ENCODE peak calls at places on chromosomes 4 and X, in ten cellular contexts. One of them, this sample, is unnamed.

GRCh38 chr4:184156169-184156568 is 61.5 kb downstream of the ENPP6 start:
- DNase-seq in 8988T: no peak
- DNase-seq in aorta: no peak
- DNase-seq in heart right ventricle: no peak
- DNase-seq in stimulated activated CD8-positive, alpha-beta memory T cell treated with anti-CD3 and anti-CD28 coated beads, Interleukin-4, amount 100 ng/mL, for 48 hours: no peak
- DNase-seq in ELR: no peak
- DNase-seq in iris pigment epithelial cell: no peak
- DNase-seq in activated T-cell treated with anti-CD3 and anti-CD28 coated beads, Interleukin-2, amount 50 U/mL, for 1 hour: no peak
- DNase-seq in HTR-8/SVneo: no peak
- DNase-seq in CD4-positive, alpha-beta T cell: no peak
- DNase-seq in this sample: no peak

GRCh38 chr4:28106155-28106554 is 1245.5 kb downstream of the STIM2 start:
- DNase-seq in stimulated activated CD8-positive, alpha-beta memory T cell treated with anti-CD3 and anti-CD28 coated beads, Interleukin-4, amount 100 ng/mL, for 48 hours: no peak
- DNase-seq in activated T-cell treated with anti-CD3 and anti-CD28 coated beads, Interleukin-2, amount 50 U/mL, for 1 hour: no peak
- DNase-seq in CD4-positive, alpha-beta T cell: no peak
- DNase-seq in ELR: no peak
- DNase-seq in HTR-8/SVneo: no peak
- DNase-seq in aorta: no peak
- DNase-seq in iris pigment epithelial cell: no peak
- DNase-seq in heart right ventricle: no peak
- DNase-seq in 8988T: no peak
- DNase-seq in this sample: no peak

GRCh38 chrX:136639506-136640176 is 8.3 kb upstream of the CD40LG start:
- DNase-seq in iris pigment epithelial cell: peak; percentile 4
- DNase-seq in HTR-8/SVneo: no peak
- DNase-seq in activated T-cell treated with anti-CD3 and anti-CD28 coated beads, Interleukin-2, amount 50 U/mL, for 1 hour: no peak
- DNase-seq in aorta: no peak
- DNase-seq in ELR: peak; percentile 17
- DNase-seq in heart right ventricle: no peak
- DNase-seq in CD4-positive, alpha-beta T cell: no peak
- DNase-seq in 8988T: no peak
- DNase-seq in stimulated activated CD8-positive, alpha-beta memory T cell treated with anti-CD3 and anti-CD28 coated beads, Interleukin-4, amount 100 ng/mL, for 48 hours: no peak
- DNase-seq in this sample: no peak

GRCh38 chr4:8472166-8472688 is 31.6 kb downstream of the TRMT44 start:
- DNase-seq in heart right ventricle: no peak
- DNase-seq in aorta: no peak
- DNase-seq in iris pigment epithelial cell: peak; percentile 12
- DNase-seq in CD4-positive, alpha-beta T cell: no peak
- DNase-seq in 8988T: no peak
- DNase-seq in ELR: no peak
- DNase-seq in HTR-8/SVneo: no peak
- DNase-seq in stimulated activated CD8-positive, alpha-beta memory T cell treated with anti-CD3 and anti-CD28 coated beads, Interleukin-4, amount 100 ng/mL, for 48 hours: no peak
- DNase-seq in activated T-cell treated with anti-CD3 and anti-CD28 coated beads, Interleukin-2, amount 50 U/mL, for 1 hour: no peak
- DNase-seq in this sample: no peak

GRCh38 chr4:8315343-8316250 is 46.0 kb downstream of the HTRA3 start:
- DNase-seq in 8988T: peak; percentile 62
- DNase-seq in aorta: peak; percentile 74
- DNase-seq in heart right ventricle: no peak
- DNase-seq in activated T-cell treated with anti-CD3 and anti-CD28 coated beads, Interleukin-2, amount 50 U/mL, for 1 hour: no peak
- DNase-seq in ELR: peak; percentile 83
- DNase-seq in stimulated activated CD8-positive, alpha-beta memory T cell treated with anti-CD3 and anti-CD28 coated beads, Interleukin-4, amount 100 ng/mL, for 48 hours: peak; percentile 13
- DNase-seq in HTR-8/SVneo: peak; percentile 88
- DNase-seq in iris pigment epithelial cell: peak; percentile 83
- DNase-seq in CD4-positive, alpha-beta T cell: no peak
- DNase-seq in this sample: peak; percentile 76

GRCh38 chr4:16027114-16027513 is 56.7 kb downstream of the PROM1 start:
- DNase-seq in CD4-positive, alpha-beta T cell: no peak
- DNase-seq in 8988T: no peak
- DNase-seq in heart right ventricle: no peak
- DNase-seq in ELR: no peak
- DNase-seq in activated T-cell treated with anti-CD3 and anti-CD28 coated beads, Interleukin-2, amount 50 U/mL, for 1 hour: no peak
- DNase-seq in aorta: no peak
- DNase-seq in HTR-8/SVneo: no peak
- DNase-seq in stimulated activated CD8-positive, alpha-beta memory T cell treated with anti-CD3 and anti-CD28 coated beads, Interleukin-4, amount 100 ng/mL, for 48 hours: no peak
- DNase-seq in iris pigment epithelial cell: peak; percentile 18
- DNase-seq in this sample: no peak

GRCh38 chrX:153416781-153417180 is 5.5 kb downstream of the ZFP92 start:
- DNase-seq in CD4-positive, alpha-beta T cell: no peak
- DNase-seq in ELR: no peak
- DNase-seq in heart right ventricle: no peak
- DNase-seq in stimulated activated CD8-positive, alpha-beta memory T cell treated with anti-CD3 and anti-CD28 coated beads, Interleukin-4, amount 100 ng/mL, for 48 hours: no peak
- DNase-seq in 8988T: no peak
- DNase-seq in iris pigment epithelial cell: peak; percentile 25
- DNase-seq in activated T-cell treated with anti-CD3 and anti-CD28 coated beads, Interleukin-2, amount 50 U/mL, for 1 hour: no peak
- DNase-seq in HTR-8/SVneo: no peak
- DNase-seq in aorta: no peak
- DNase-seq in this sample: no peak

GRCh38 chr4:148444296-148445070 is 2.3 kb upstream of the NR3C2 start:
- DNase-seq in stimulated activated CD8-positive, alpha-beta memory T cell treated with anti-CD3 and anti-CD28 coated beads, Interleukin-4, amount 100 ng/mL, for 48 hours: peak; percentile 38
- DNase-seq in aorta: peak; percentile 56
- DNase-seq in HTR-8/SVneo: no peak
- DNase-seq in heart right ventricle: peak; percentile 25
- DNase-seq in iris pigment epithelial cell: peak; percentile 5
- DNase-seq in CD4-positive, alpha-beta T cell: peak; percentile 53
- DNase-seq in activated T-cell treated with anti-CD3 and anti-CD28 coated beads, Interleukin-2, amount 50 U/mL, for 1 hour: peak; percentile 76
- DNase-seq in 8988T: peak; percentile 18
- DNase-seq in ELR: peak; percentile 39
- DNase-seq in this sample: peak; percentile 70

GRCh38 chrX:115560978-115561604 is at the start of gene PLS3:
- DNase-seq in stimulated activated CD8-positive, alpha-beta memory T cell treated with anti-CD3 and anti-CD28 coated beads, Interleukin-4, amount 100 ng/mL, for 48 hours: peak; percentile 29
- DNase-seq in ELR: peak; percentile 87
- DNase-seq in HTR-8/SVneo: peak; percentile 50
- DNase-seq in heart right ventricle: peak; percentile 89
- DNase-seq in iris pigment epithelial cell: peak; percentile 88
- DNase-seq in 8988T: peak; percentile 40
- DNase-seq in CD4-positive, alpha-beta T cell: no peak
- DNase-seq in activated T-cell treated with anti-CD3 and anti-CD28 coated beads, Interleukin-2, amount 50 U/mL, for 1 hour: no peak
- DNase-seq in aorta: peak; percentile 91
- DNase-seq in this sample: peak; percentile 93

GRCh38 chr4:100208964-100209363 is 18.7 kb upstream of the DDIT4L start:
- DNase-seq in activated T-cell treated with anti-CD3 and anti-CD28 coated beads, Interleukin-2, amount 50 U/mL, for 1 hour: no peak
- DNase-seq in iris pigment epithelial cell: peak; percentile 13
- DNase-seq in ELR: peak; percentile 3
- DNase-seq in 8988T: no peak
- DNase-seq in aorta: no peak
- DNase-seq in stimulated activated CD8-positive, alpha-beta memory T cell treated with anti-CD3 and anti-CD28 coated beads, Interleukin-4, amount 100 ng/mL, for 48 hours: no peak
- DNase-seq in heart right ventricle: no peak
- DNase-seq in CD4-positive, alpha-beta T cell: no peak
- DNase-seq in HTR-8/SVneo: no peak
- DNase-seq in this sample: no peak

GRCh38 chr4:148730766-148731165 is 288.6 kb upstream of the NR3C2 start:
- DNase-seq in CD4-positive, alpha-beta T cell: no peak
- DNase-seq in HTR-8/SVneo: no peak
- DNase-seq in 8988T: no peak
- DNase-seq in ELR: no peak
- DNase-seq in stimulated activated CD8-positive, alpha-beta memory T cell treated with anti-CD3 and anti-CD28 coated beads, Interleukin-4, amount 100 ng/mL, for 48 hours: no peak
- DNase-seq in iris pigment epithelial cell: peak; percentile 18
- DNase-seq in activated T-cell treated with anti-CD3 and anti-CD28 coated beads, Interleukin-2, amount 50 U/mL, for 1 hour: no peak
- DNase-seq in aorta: no peak
- DNase-seq in heart right ventricle: no peak
- DNase-seq in this sample: peak; percentile 6